ENCODE peak calls at places on chromosomes 5 and 9, in nine cellular contexts. One of them, this sample, is unnamed.

GRCh38 chr5:170434953-170435605 is 45.9 kb upstream of the KCNMB1 start:
- DNase-seq in fibroblast of lung: peak; percentile 26
- DNase-seq in SK-N-SH: peak; percentile 85
- DNase-seq in PC-3: peak; percentile 55
- DNase-seq in GM23338: peak; percentile 78
- DNase-seq in MM.1S: peak; percentile 33
- DNase-seq in OCI-LY7: peak; percentile 56
- DNase-seq in H1: peak; percentile 54
- DNase-seq in HCT116: peak; percentile 32
- DNase-seq in this sample: peak; percentile 78

GRCh38 chr9:125902224-125902623 is 155.1 kb downstream of the PBX3 start:
- DNase-seq in fibroblast of lung: peak; percentile 65
- DNase-seq in SK-N-SH: no peak
- DNase-seq in PC-3: peak; percentile 25
- DNase-seq in GM23338: no peak
- DNase-seq in MM.1S: no peak
- DNase-seq in OCI-LY7: no peak
- DNase-seq in H1: no peak
- DNase-seq in HCT116: no peak
- DNase-seq in this sample: no peak

GRCh38 chr9:33452828-33453271 is 5.5 kb upstream of the AQP3 start:
- DNase-seq in fibroblast of lung: peak; percentile 81
- DNase-seq in SK-N-SH: peak; percentile 76
- DNase-seq in PC-3: peak; percentile 86
- DNase-seq in GM23338: peak; percentile 94
- DNase-seq in MM.1S: no peak
- DNase-seq in OCI-LY7: peak; percentile 77
- DNase-seq in H1: peak; percentile 68
- DNase-seq in HCT116: peak; percentile 63
- DNase-seq in this sample: peak; percentile 87

GRCh38 chr5:148949871-148950863 is 112.7 kb downstream of the SH3TC2 start:
- DNase-seq in fibroblast of lung: peak; percentile 29
- DNase-seq in SK-N-SH: no peak
- DNase-seq in PC-3: peak; percentile 86
- DNase-seq in GM23338: no peak
- DNase-seq in MM.1S: no peak
- DNase-seq in OCI-LY7: no peak
- DNase-seq in H1: no peak
- DNase-seq in HCT116: no peak
- DNase-seq in this sample: no peak

GRCh38 chr9:113649054-113649453 is 185.5 kb downstream of the RGS3 start:
- DNase-seq in fibroblast of lung: peak; percentile 33
- DNase-seq in SK-N-SH: peak; percentile 90
- DNase-seq in PC-3: no peak
- DNase-seq in GM23338: no peak
- DNase-seq in MM.1S: no peak
- DNase-seq in OCI-LY7: no peak
- DNase-seq in H1: no peak
- DNase-seq in HCT116: no peak
- DNase-seq in this sample: no peak

GRCh38 chr5:124697912-124698690 is 48.3 kb downstream of the ZNF608 start:
- DNase-seq in fibroblast of lung: peak; percentile 73
- DNase-seq in SK-N-SH: no peak
- DNase-seq in PC-3: no peak
- DNase-seq in GM23338: peak; percentile 52
- DNase-seq in MM.1S: no peak
- DNase-seq in OCI-LY7: no peak
- DNase-seq in H1: no peak
- DNase-seq in HCT116: no peak
- DNase-seq in this sample: peak; percentile 39

GRCh38 chr5:113089653-113090335 is 113.2 kb downstream of the DCP2 start:
- DNase-seq in fibroblast of lung: peak; percentile 63
- DNase-seq in SK-N-SH: no peak
- DNase-seq in PC-3: no peak
- DNase-seq in GM23338: no peak
- DNase-seq in MM.1S: no peak
- DNase-seq in OCI-LY7: no peak
- DNase-seq in H1: no peak
- DNase-seq in HCT116: no peak
- DNase-seq in this sample: no peak

GRCh38 chr9:120928015-120928719 is 1.6 kb upstream of the TRAF1 start:
- DNase-seq in fibroblast of lung: no peak
- DNase-seq in SK-N-SH: no peak
- DNase-seq in PC-3: no peak
- DNase-seq in GM23338: peak; percentile 68
- DNase-seq in MM.1S: no peak
- DNase-seq in OCI-LY7: peak; percentile 47
- DNase-seq in H1: no peak
- DNase-seq in HCT116: no peak
- DNase-seq in this sample: peak; percentile 39

GRCh38 chr5:84290161-84290560 is 94.5 kb downstream of the EDIL3 start:
- DNase-seq in fibroblast of lung: peak; percentile 84
- DNase-seq in SK-N-SH: no peak
- DNase-seq in PC-3: no peak
- DNase-seq in GM23338: no peak
- DNase-seq in MM.1S: no peak
- DNase-seq in OCI-LY7: no peak
- DNase-seq in H1: no peak
- DNase-seq in HCT116: no peak
- DNase-seq in this sample: no peak

GRCh38 chr5:61669531-61669930 is 337.5 kb downstream of the ZSWIM6 start:
- DNase-seq in fibroblast of lung: peak; percentile 58
- DNase-seq in SK-N-SH: no peak
- DNase-seq in PC-3: no peak
- DNase-seq in GM23338: no peak
- DNase-seq in MM.1S: no peak
- DNase-seq in OCI-LY7: no peak
- DNase-seq in H1: no peak
- DNase-seq in HCT116: no peak
- DNase-seq in this sample: no peak

GRCh38 chr5:76041863-76042262 is 41.3 kb upstream of the SV2C start:
- DNase-seq in fibroblast of lung: no peak
- DNase-seq in SK-N-SH: no peak
- DNase-seq in PC-3: peak; percentile 6
- DNase-seq in GM23338: peak; percentile 65
- DNase-seq in MM.1S: peak; percentile 26
- DNase-seq in OCI-LY7: no peak
- DNase-seq in H1: peak; percentile 9
- DNase-seq in HCT116: no peak
- DNase-seq in this sample: peak; percentile 70

GRCh38 chr5:123091258-123091987 is 2.4 kb downstream of the PRDM6 start:
- DNase-seq in fibroblast of lung: peak; percentile 16
- DNase-seq in SK-N-SH: no peak
- DNase-seq in PC-3: no peak
- DNase-seq in GM23338: no peak
- DNase-seq in MM.1S: no peak
- DNase-seq in OCI-LY7: no peak
- DNase-seq in H1: no peak
- DNase-seq in HCT116: no peak
- DNase-seq in this sample: no peak

GRCh38 chr5:123089572-123089970 is 530 bp downstream of the PRDM6 start:
- DNase-seq in fibroblast of lung: peak; percentile 34
- DNase-seq in SK-N-SH: peak; percentile 64
- DNase-seq in PC-3: no peak
- DNase-seq in GM23338: peak; percentile 73
- DNase-seq in MM.1S: no peak
- DNase-seq in OCI-LY7: no peak
- DNase-seq in H1: no peak
- DNase-seq in HCT116: no peak
- DNase-seq in this sample: peak; percentile 66

GRCh38 chr5:123091988-123092583 is 3.0 kb downstream of the PRDM6 start:
- DNase-seq in fibroblast of lung: peak; percentile 10
- DNase-seq in SK-N-SH: no peak
- DNase-seq in PC-3: peak; percentile 2
- DNase-seq in GM23338: no peak
- DNase-seq in MM.1S: no peak
- DNase-seq in OCI-LY7: no peak
- DNase-seq in H1: no peak
- DNase-seq in HCT116: no peak
- DNase-seq in this sample: peak; percentile 26

GRCh38 chr5:123089971-123090640 is 1.1 kb downstream of the PRDM6 start:
- DNase-seq in fibroblast of lung: peak; percentile 25
- DNase-seq in SK-N-SH: peak; percentile 69
- DNase-seq in PC-3: no peak
- DNase-seq in GM23338: peak; percentile 71
- DNase-seq in MM.1S: no peak
- DNase-seq in OCI-LY7: no peak
- DNase-seq in H1: no peak
- DNase-seq in HCT116: no peak
- DNase-seq in this sample: peak; percentile 79

DNA sequence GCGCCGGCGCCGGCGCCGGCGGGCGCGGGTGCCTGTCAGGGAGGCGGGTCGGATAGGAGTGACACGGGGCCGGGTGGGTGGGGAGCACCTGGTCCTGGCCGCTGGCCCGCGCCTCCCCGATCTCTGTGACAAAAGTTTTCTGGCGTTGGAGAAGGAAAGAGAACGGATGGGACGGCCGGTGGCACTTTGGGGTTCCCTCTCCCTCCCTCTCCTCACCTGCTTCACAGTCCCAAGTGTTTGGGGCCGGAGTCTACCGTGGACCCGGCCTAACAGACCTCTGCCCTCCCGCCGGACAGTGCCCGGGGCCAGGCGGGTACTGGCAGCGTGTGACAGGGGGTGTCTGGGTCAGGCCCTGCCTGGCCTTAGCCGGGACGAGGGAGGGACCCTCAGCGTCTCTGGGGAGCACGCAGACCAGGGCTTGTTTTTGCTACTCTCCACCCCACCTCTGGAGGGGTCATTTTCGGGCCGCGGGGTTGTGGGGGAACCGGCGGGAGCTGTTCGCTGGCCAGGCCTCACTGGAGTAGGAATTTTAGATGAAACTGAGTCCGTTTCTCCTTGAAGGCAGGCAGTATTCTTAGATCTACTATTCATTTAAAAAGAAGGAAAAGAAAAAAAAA is 1.7 kb downstream of the PRDM6 start:
- DNase-seq in fibroblast of lung: no peak
- DNase-seq in SK-N-SH: peak; percentile 50
- DNase-seq in PC-3: no peak
- DNase-seq in GM23338: peak; percentile 60
- DNase-seq in MM.1S: no peak
- DNase-seq in OCI-LY7: no peak
- DNase-seq in H1: no peak
- DNase-seq in HCT116: no peak
- DNase-seq in this sample: peak; percentile 50
- H4K20me1 ChIP-seq in fibroblast of lung: no peaks in the 10 kb centered on the region
- H4K20me1 ChIP-seq in SK-N-SH: no peaks in the 10 kb centered on the region
- H4K20me1 ChIP-seq in PC-3: no peaks in the 10 kb centered on the region
- H4K20me1 ChIP-seq in GM23338: peaks cover 31% of the 10 kb centered on the region
- H4K20me1 ChIP-seq in MM.1S: no peaks in the 10 kb centered on the region
- H4K20me1 ChIP-seq in OCI-LY7: no peaks in the 10 kb centered on the region
- H4K20me1 ChIP-seq in H1: peaks cover 6% of the 10 kb centered on the region
- H4K20me1 ChIP-seq in HCT116: no peaks in the 10 kb centered on the region
- H4K20me1 ChIP-seq in this sample: peaks cover 74% of the 10 kb centered on the region

DNA sequence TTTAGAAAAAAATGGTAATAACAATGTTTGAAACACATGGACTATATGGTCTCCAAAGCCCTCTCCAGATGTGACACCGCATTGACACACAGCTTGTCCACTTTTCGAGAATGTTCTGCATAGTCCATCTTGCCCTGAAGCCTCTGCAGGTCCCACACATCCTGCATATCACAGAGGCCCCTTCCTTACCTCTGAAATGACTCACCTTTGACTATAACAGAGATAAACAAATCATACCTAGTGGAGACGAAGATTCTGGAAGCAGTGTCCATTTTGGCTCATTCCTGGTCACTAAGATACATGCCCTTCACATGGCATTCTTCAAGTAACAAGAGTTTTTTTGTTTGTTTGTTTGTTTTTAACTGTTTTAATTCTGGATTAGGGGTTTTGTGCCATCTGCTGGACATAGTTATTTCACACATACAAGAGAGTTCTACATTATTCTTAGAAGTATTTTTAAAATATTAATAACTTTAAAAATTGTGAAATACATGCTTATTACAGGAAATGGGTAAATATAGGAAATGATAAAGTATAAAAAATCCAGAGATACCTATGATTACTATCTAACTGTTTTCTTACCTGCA is 5.1 kb downstream of the ARL14EPL start:
- DNase-seq in fibroblast of lung: no peak
- DNase-seq in SK-N-SH: no peak
- DNase-seq in PC-3: peak; percentile 42
- DNase-seq in GM23338: no peak
- DNase-seq in MM.1S: no peak
- DNase-seq in OCI-LY7: no peak
- DNase-seq in H1: no peak
- DNase-seq in HCT116: peak; percentile 57
- DNase-seq in this sample: no peak
- TF ChIP-seq CTCF in fibroblast of lung: peak; percentile 5
- TF ChIP-seq CTCF in SK-N-SH: peak; percentile 39
- TF ChIP-seq CTCF in PC-3: peak; percentile 34
- TF ChIP-seq CTCF in GM23338: no peak
- TF ChIP-seq CTCF in MM.1S: no peak
- TF ChIP-seq CTCF in OCI-LY7: peak; percentile 71
- TF ChIP-seq CTCF in H1: no peak
- TF ChIP-seq CTCF in HCT116: peak; percentile 54
- TF ChIP-seq CTCF in this sample: peak; percentile 20

GRCh38 chr9:99128133-99128406 is 23.2 kb downstream of the TGFBR1 start:
- DNase-seq in fibroblast of lung: no peak
- DNase-seq in SK-N-SH: no peak
- DNase-seq in PC-3: no peak
- DNase-seq in GM23338: no peak
- DNase-seq in MM.1S: no peak
- DNase-seq in OCI-LY7: no peak
- DNase-seq in H1: no peak
- DNase-seq in HCT116: no peak
- DNase-seq in this sample: no peak

GRCh38 chr9:99124534-99124933 is 19.6 kb downstream of the TGFBR1 start:
- DNase-seq in fibroblast of lung: no peak
- DNase-seq in SK-N-SH: no peak
- DNase-seq in PC-3: no peak
- DNase-seq in GM23338: no peak
- DNase-seq in MM.1S: no peak
- DNase-seq in OCI-LY7: no peak
- DNase-seq in H1: no peak
- DNase-seq in HCT116: no peak
- DNase-seq in this sample: no peak

GRCh38 chr9:99129091-99129490 is 24.2 kb downstream of the TGFBR1 start:
- DNase-seq in fibroblast of lung: no peak
- DNase-seq in SK-N-SH: no peak
- DNase-seq in PC-3: no peak
- DNase-seq in GM23338: no peak
- DNase-seq in MM.1S: no peak
- DNase-seq in OCI-LY7: no peak
- DNase-seq in H1: no peak
- DNase-seq in HCT116: no peak
- DNase-seq in this sample: no peak

GRCh38 chr9:99127372-99128132 is 22.6 kb downstream of the TGFBR1 start:
- DNase-seq in fibroblast of lung: peak; percentile 87
- DNase-seq in SK-N-SH: no peak
- DNase-seq in PC-3: peak; percentile 71
- DNase-seq in GM23338: no peak
- DNase-seq in MM.1S: no peak
- DNase-seq in OCI-LY7: no peak
- DNase-seq in H1: no peak
- DNase-seq in HCT116: no peak
- DNase-seq in this sample: no peak

GRCh38 chr9:99126312-99126711 is 21.4 kb downstream of the TGFBR1 start:
- DNase-seq in fibroblast of lung: no peak
- DNase-seq in SK-N-SH: no peak
- DNase-seq in PC-3: peak; percentile 77
- DNase-seq in GM23338: no peak
- DNase-seq in MM.1S: no peak
- DNase-seq in OCI-LY7: no peak
- DNase-seq in H1: no peak
- DNase-seq in HCT116: no peak
- DNase-seq in this sample: no peak
- H4K20me1 ChIP-seq in fibroblast of lung: peaks cover 2% of the 10 kb centered on the region
- H4K20me1 ChIP-seq in SK-N-SH: peaks cover 24% of the 10 kb centered on the region
- H4K20me1 ChIP-seq in PC-3: peaks cover 4% of the 10 kb centered on the region
- H4K20me1 ChIP-seq in GM23338: peaks cover 15% of the 10 kb centered on the region
- H4K20me1 ChIP-seq in MM.1S: no peaks in the 10 kb centered on the region
- H4K20me1 ChIP-seq in OCI-LY7: no peaks in the 10 kb centered on the region
- H4K20me1 ChIP-seq in H1: no peaks in the 10 kb centered on the region
- H4K20me1 ChIP-seq in HCT116: no peaks in the 10 kb centered on the region
- H4K20me1 ChIP-seq in this sample: peaks cover 52% of the 10 kb centered on the region

GRCh38 chr9:15354713-15355112 is 47.7 kb upstream of the TTC39B start:
- DNase-seq in fibroblast of lung: no peak
- DNase-seq in SK-N-SH: no peak
- DNase-seq in PC-3: no peak
- DNase-seq in GM23338: peak; percentile 48
- DNase-seq in MM.1S: no peak
- DNase-seq in OCI-LY7: peak; percentile 4
- DNase-seq in H1: no peak
- DNase-seq in HCT116: no peak
- DNase-seq in this sample: no peak
- TF ChIP-seq CTCF in fibroblast of lung: no peak
- TF ChIP-seq CTCF in SK-N-SH: no peak
- TF ChIP-seq CTCF in PC-3: no peak
- TF ChIP-seq CTCF in GM23338: peak; percentile 37
- TF ChIP-seq CTCF in MM.1S: no peak
- TF ChIP-seq CTCF in OCI-LY7: no peak
- TF ChIP-seq CTCF in H1: no peak
- TF ChIP-seq CTCF in HCT116: no peak
- TF ChIP-seq CTCF in this sample: no peak

This sample was measured in neural progenitor cell.